ENCODE peak calls at places on chromosomes 11 and 22, in five cellular contexts. U is lower lobe of right lung, M is MM.1S, W is tibial artery, E is HCT116. P is an unnamed sample. For H3K9me3, the result is how much of the 10 kb centered on the place peaks cover.

GRCh38 chr11:94103476-94103875 is 25.2 kb upstream of the PANX1 start:
- DNase-seq in U (no peak), M (no peak), W (no peak), E (no peak), P (no peak)

GRCh38 chr11:62221498-62221897 is 13.0 kb downstream of the SCGB2A1 start:
- DNase-seq in U (no peak), M (no peak), W (no peak), E (no peak), P (no peak)

GRCh38 chr22:22903355-22903777 is 15.8 kb downstream of the IGLL5 start:
- DNase-seq in U (no peak), M (no peak), W (no peak), E (no peak), P (no peak)

GRCh38 chr11:1542267-1542666 is 29.8 kb downstream of the DUSP8 start:
- DNase-seq in U (no peak), M (no peak), W (no peak), E (no peak), P (no peak)

GRCh38 chr22:20130739-20131592 is 638 bp upstream of the ZDHHC8 start:
- DNase-seq in U (peak), M (peak), W (peak), E (peak), P (peak)

GRCh38 chr11:11520231-11521015 is 101.4 kb downstream of the GALNT18 start:
- DNase-seq in U (no peak), M (no peak), W (no peak), E (no peak), P (no peak)

GRCh38 chr22:20298803-20299735 is 20.8 kb downstream of the DGCR6L start:
- DNase-seq in U (peak), M (peak), W (peak), E (peak), P (peak)

GRCh38 chr22:32317524-32317923 is 40.1 kb upstream of the RFPL3 start:
- DNase-seq in U (no peak), M (no peak), W (no peak), E (no peak), P (no peak)

GRCh38 chr11:60748821-60749220 is 7.8 kb upstream of the MS4A15 start:
- DNase-seq in U (no peak), M (no peak), W (peak), E (no peak), P (no peak)

GRCh38 chr11:8292351-8292750 is 28.7 kb upstream of the LMO1 start:
- DNase-seq in U (no peak), M (no peak), W (peak), E (no peak), P (no peak)

GRCh38 chr11:46747150-46747549 is 28.1 kb downstream of the F2 start:
- DNase-seq in U (no peak), M (no peak), W (no peak), E (no peak), P (no peak)

GRCh38 chr22:45881524-45881875 is 95.5 kb downstream of the WNT7B start:
- DNase-seq in U (peak), M (no peak), W (no peak), E (no peak), P (no peak)

GRCh38 chr11:106403751-106404150 is 326.3 kb downstream of the AASDHPPT start:
- DNase-seq in U (no peak), M (no peak), W (no peak), E (no peak), P (no peak)

GRCh38 chr11:107359701-107360100 is 97.9 kb downstream of the CWF19L2 start:
- DNase-seq in U (no peak), M (no peak), W (no peak), E (no peak), P (no peak)

GRCh38 chr11:77211040-77211451 is 83.0 kb downstream of the MYO7A start:
- DNase-seq in U (no peak), M (peak), W (no peak), E (no peak), P (no peak)

GRCh38 chr22:39148727-39149535 is 3.5 kb downstream of the CBX7 start:
- DNase-seq in U (no peak), M (peak), W (peak), E (no peak), P (no peak)

GRCh38 chr22:24952837-24953293 is 349 bp downstream of the KIAA1671 start:
- DNase-seq in U (peak), M (no peak), W (peak), E (peak), P (no peak)

GRCh38 chr22:29080061-29080975 is 7.5 kb downstream of the KREMEN1 start:
- DNase-seq in U (no peak), M (no peak), W (no peak), E (no peak), P (no peak)

GRCh38 chr11:130295657-130296056 is 19.1 kb downstream of the ZBTB44 start:
- DNase-seq in U (no peak), M (no peak), W (no peak), E (no peak), P (no peak)

DNA sequence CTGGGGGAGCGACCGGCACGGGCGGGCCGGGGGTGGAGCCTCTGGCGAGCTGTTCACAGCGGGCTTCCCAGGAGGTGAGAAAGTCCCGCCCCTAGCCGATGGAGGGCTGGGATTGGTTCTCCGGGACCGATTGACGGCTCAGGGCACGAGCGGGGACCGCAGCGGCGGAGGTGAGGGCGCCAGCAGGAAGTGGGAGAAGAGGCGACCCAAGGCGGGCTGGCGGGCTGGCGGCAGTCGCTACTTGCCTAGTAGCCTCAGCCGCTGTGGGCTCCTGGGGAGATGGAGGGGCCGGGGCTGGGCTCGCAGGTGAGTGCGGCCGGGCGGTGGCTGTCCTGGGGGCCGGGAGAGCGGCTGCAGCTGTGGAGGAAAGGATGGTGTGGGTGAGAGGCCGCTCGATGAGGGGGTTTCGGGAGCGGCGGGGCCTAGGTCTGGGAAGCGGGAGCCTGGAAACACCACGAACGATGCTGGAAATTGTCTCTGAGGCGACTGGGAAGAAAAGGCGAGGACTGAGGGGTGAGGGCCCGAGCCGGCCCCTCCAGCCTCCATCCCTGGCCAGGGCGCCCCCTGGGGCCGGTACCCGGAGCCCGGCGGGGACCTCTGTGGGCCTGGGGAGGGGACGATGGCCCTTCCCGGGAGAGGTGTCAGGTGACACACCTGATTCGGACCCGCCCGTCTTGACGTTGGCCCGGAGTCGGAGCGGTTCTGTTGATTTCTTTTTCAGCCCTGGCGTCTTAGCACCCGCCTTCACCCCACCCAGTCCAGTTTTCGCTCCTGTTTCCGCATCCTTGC is at the start of gene ZDHHC13:
- DNase-seq in U (peak), M (peak), W (peak), E (peak), P (peak)
- TF ChIP-seq CTCF in U (peak), M (peak), W (no peak), E (peak), P (peak)

DNA sequence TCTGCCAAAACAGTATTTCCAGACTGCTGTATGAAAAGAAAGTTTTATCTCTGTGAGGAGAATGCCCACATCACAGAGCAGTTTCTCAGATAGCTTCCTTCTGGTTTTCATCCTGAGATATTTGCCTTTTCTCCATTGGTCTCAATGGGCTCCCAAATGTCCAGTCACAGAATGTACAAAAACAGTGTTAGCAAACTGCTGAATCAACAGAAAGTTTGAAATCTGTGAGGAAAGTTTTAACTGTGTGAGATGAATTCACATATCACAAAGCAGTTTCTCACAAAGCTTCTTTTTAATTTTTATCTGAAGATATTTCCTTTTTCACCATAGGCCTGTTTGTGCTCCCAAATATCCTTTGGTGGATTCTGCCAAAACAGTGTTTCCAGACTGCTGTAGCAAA is 207.2 kb upstream of the TRIM48 start:
- DNase-seq in U (no peak), M (no peak), W (no peak), E (no peak), P (no peak)
- H3K9me3 ChIP-seq in U (half or more), M (under half), W (half or more), E (under half), P (under half)

GRCh38 chr11:88338223-88338661 is 706 bp upstream of the CTSC start:
- DNase-seq in U (peak), M (peak), W (peak), E (no peak), P (peak)

GRCh38 chr11:88345408-88345807 is 7.9 kb upstream of the CTSC start:
- DNase-seq in U (no peak), M (no peak), W (no peak), E (no peak), P (no peak)

GRCh38 chr11:88344869-88345268 is 7.3 kb upstream of the CTSC start:
- DNase-seq in U (no peak), M (no peak), W (no peak), E (no peak), P (no peak)

GRCh38 chr11:88340366-88340930 is 2.9 kb upstream of the CTSC start:
- DNase-seq in U (no peak), M (no peak), W (no peak), E (no peak), P (no peak)

DNA sequence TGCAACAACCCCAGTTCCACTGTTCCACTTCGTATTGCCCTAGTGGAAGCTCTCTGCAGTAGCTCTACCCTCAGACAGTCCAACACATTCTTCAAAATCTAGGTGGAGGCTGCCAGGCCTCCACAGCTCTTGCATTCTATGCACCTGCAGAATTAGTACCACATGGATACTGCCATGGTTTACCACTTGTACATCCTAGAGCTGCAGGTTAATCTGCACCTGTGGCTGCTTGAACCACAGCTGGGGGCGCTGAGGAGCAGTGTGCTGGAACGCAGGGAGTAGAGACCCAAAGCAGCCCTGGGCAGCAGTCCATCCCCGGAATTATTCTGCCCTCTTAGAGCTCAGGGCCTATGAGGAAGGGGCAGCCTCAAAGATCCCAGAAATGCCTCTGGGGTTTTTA is 4.3 kb upstream of the CTSC start:
- DNase-seq in U (no peak), M (no peak), W (no peak), E (no peak), P (no peak)
- TF ChIP-seq CTCF in U (no peak), M (no peak), W (no peak), E (no peak), P (no peak)

GRCh38 chr22:48652796-48653195 is 1174.9 kb downstream of the BRD1 start:
- DNase-seq in U (no peak), M (no peak), W (no peak), E (no peak), P (no peak)
- H3K9me3 ChIP-seq in U (under half), M (under half), W (under half), E (under half), P (half or more)

GRCh38 chr11:32003335-32003734 is 87.5 kb upstream of the RCN1 start:
- DNase-seq in U (no peak), M (no peak), W (no peak), E (no peak), P (no peak)

GRCh38 chr11:32005786-32006406 is 85.0 kb upstream of the RCN1 start:
- DNase-seq in U (no peak), M (no peak), W (no peak), E (no peak), P (no peak)

GRCh38 chr11:32008879-32009548 is 81.9 kb upstream of the RCN1 start:
- DNase-seq in U (no peak), M (no peak), W (no peak), E (no peak), P (no peak)

GRCh38 chr11:32002311-32002710 is 88.6 kb upstream of the RCN1 start:
- DNase-seq in U (no peak), M (no peak), W (no peak), E (no peak), P (no peak)

GRCh38 chr11:32006799-32007388 is 84.0 kb upstream of the RCN1 start:
- DNase-seq in U (no peak), M (peak), W (no peak), E (peak), P (peak)
- TF ChIP-seq CTCF in U (peak), M (peak), W (no peak), E (peak), P (peak)

P was measured in AG04450.